ENCODE peak calls at places on chromosomes 12 and 14, in ten cellular contexts. E, L, X, I, Z, Q, J, R, C and P are unnamed samples.

GRCh38 chr14:101289230-101289690 is 272.0 kb upstream of the DIO3 start:
- DNase-seq in X (no peak), I (no peak), Z (no peak), R (no peak), J (no peak), Q (no peak), L (no peak), C (no peak), E (no peak), P (no peak)

GRCh38 chr12:46292754-46293402 is 24.0 kb upstream of the SLC38A1 start:
- DNase-seq in I (no peak), E (no peak), J (no peak), C (no peak), Q (no peak), X (no peak), R (no peak), L (no peak), Z (no peak), P (no peak)

GRCh38 chr12:53190108-53190729 is 9.5 kb upstream of the CSAD start:
- DNase-seq in R (no peak), Q (peak), E (peak), L (peak), C (no peak), Z (peak), J (peak), I (no peak), X (peak), P (no peak)

GRCh38 chr12:28390716-28391452 is 200.6 kb downstream of the CCDC91 start:
- DNase-seq in Z (no peak), R (peak), X (no peak), C (no peak), Q (no peak), I (peak), L (no peak), E (peak), J (no peak), P (no peak)

GRCh38 chr12:7067096-7067495 is 6.6 kb downstream of the C1S start:
- DNase-seq in C (no peak), Z (no peak), J (no peak), I (no peak), X (no peak), R (no peak), E (no peak), Q (no peak), L (no peak), P (no peak)

GRCh38 chr14:64038857-64039542 is 186.2 kb downstream of the SYNE2 start:
- DNase-seq in X (no peak), L (no peak), Z (no peak), J (no peak), I (peak), Q (no peak), E (no peak), R (no peak), C (no peak), P (no peak)

GRCh38 chr12:93783827-93784226 is 106.7 kb downstream of the CRADD start:
- DNase-seq in E (no peak), X (no peak), I (no peak), R (no peak), C (no peak), Q (peak), J (no peak), L (peak), Z (no peak), P (no peak)

GRCh38 chr12:58812229-58812628 is 108.1 kb downstream of the LRIG3 start:
- DNase-seq in J (no peak), C (no peak), E (no peak), X (no peak), Q (no peak), L (no peak), I (no peak), Z (no peak), R (no peak), P (no peak)

GRCh38 chr14:64649383-64649998 is 54.7 kb upstream of the PLEKHG3 start:
- DNase-seq in E (no peak), C (no peak), Q (no peak), R (no peak), J (no peak), L (no peak), X (no peak), I (peak), Z (no peak), P (no peak)

GRCh38 chr12:107393043-107393725 is 292.4 kb upstream of the PWP1 start:
- DNase-seq in R (no peak), Z (no peak), L (no peak), C (no peak), I (no peak), X (no peak), J (no peak), Q (no peak), E (no peak), P (no peak)

GRCh38 chr12:104359216-104359615 is 55.7 kb downstream of the EID3 start:
- DNase-seq in R (no peak), L (no peak), Z (no peak), J (no peak), Q (no peak), C (no peak), I (no peak), X (no peak), E (no peak), P (no peak)